ENCODE peak calls at places on chromosomes 2 and 18, in seven cellular contexts. P is NCI-H1092 treated with DMSO at 0.1 percent for 48 hours, D is SW480, A is coronary artery, Y is myocyte, R is ACHN, X is hypothalamus. C is an unnamed sample.

GRCh38 chr2:205337307-205337706 is 345.0 kb upstream of the NRP2 start:
- DNase-seq in P (no peak), D (no peak), A (no peak), Y (no peak), R (no peak), X (no peak), C (no peak)

GRCh38 chr2:208619993-208620392 is 213.4 kb downstream of the PTH2R start:
- DNase-seq in P (no peak), D (no peak), A (no peak), Y (no peak), R (no peak), X (no peak), C (no peak)

GRCh38 chr2:157572725-157573124 is 55.9 kb downstream of the ACVR1C start:
- DNase-seq in P (no peak), D (peak; percentile 33), A (no peak), Y (no peak), R (peak; percentile 24), X (no peak), C (no peak)

GRCh38 chr2:182220318-182220717 is 206.5 kb downstream of the PDE1A start:
- DNase-seq in P (no peak), D (no peak), A (no peak), Y (no peak), R (no peak), X (no peak), C (no peak)

GRCh38 chr2:145304501-145304900 is 784.6 kb upstream of the ZEB2 start:
- DNase-seq in P (no peak), D (no peak), A (no peak), Y (no peak), R (no peak), X (no peak), C (no peak)

GRCh38 chr2:86809481-86810121 is 18.9 kb upstream of the CD8A start:
- DNase-seq in P (no peak), D (no peak), A (no peak), Y (no peak), R (no peak), X (no peak), C (no peak)

GRCh38 chr2:23584054-23584745 is 199.2 kb downstream of the KLHL29 start:
- DNase-seq in P (peak; percentile 92), D (no peak), A (no peak), Y (peak; percentile 88), R (no peak), X (no peak), C (no peak)

GRCh38 chr18:79575891-79576685 is 103.5 kb upstream of the CTDP1 start:
- DNase-seq in P (peak; percentile 98), D (no peak), A (peak; percentile 74), Y (peak; percentile 47), R (no peak), X (no peak), C (no peak)

GRCh38 chr18:55998071-55998522 is 410.1 kb upstream of the TCF4 start:
- DNase-seq in P (peak; percentile 3), D (no peak), A (no peak), Y (peak; percentile 55), R (no peak), X (peak; percentile 50), C (peak; percentile 70)

GRCh38 chr2:60882971-60883753 is 1.8 kb downstream of the REL start:
- DNase-seq in P (no peak), D (peak; percentile 39), A (no peak), Y (no peak), R (peak; percentile 38), X (no peak), C (no peak)

GRCh38 chr2:84879595-84880394 is 1.1 kb downstream of the TRABD2A start:
- DNase-seq in P (no peak), D (no peak), A (no peak), Y (no peak), R (no peak), X (no peak), C (no peak)